ENCODE peak calls at places on chromosomes 16 and 17, in four cellular contexts. G is WERI-Rb-1; F is effector memory CD4-positive, alpha-beta T cell; D is testis. L is an unnamed sample.

GRCh38 chr16:48164907-48165715 is 9.3 kb upstream of the ABCC12 start:
- DNase-seq in F (peak; percentile 28), G (peak; percentile 71), D (peak; percentile 82), L (peak; percentile 45)

GRCh38 chr16:83233153-83233552 is 574.6 kb upstream of the HSBP1 start:
- DNase-seq in G (no peak), F (no peak), D (no peak), L (no peak)

GRCh38 chr16:89843409-89844350 is 15.4 kb downstream of the SPIRE2 start:
- DNase-seq in G (no peak), F (no peak), D (no peak), L (no peak)

GRCh38 chr16:51012396-51012795 is 138.7 kb downstream of the SALL1 start:
- DNase-seq in G (no peak), D (no peak), F (no peak), L (no peak)

GRCh38 chr16:79647586-79647985 is 47.0 kb upstream of the MAF start:
- DNase-seq in F (no peak), D (no peak), G (no peak), L (no peak)

GRCh38 chr17:58574025-58574424 is 59.6 kb upstream of the MTMR4 start:
- DNase-seq in D (no peak), G (no peak), F (no peak), L (no peak)

GRCh38 chr17:56661906-56662305 is 68.4 kb downstream of the NOG start:
- DNase-seq in D (no peak), G (no peak), F (no peak), L (no peak)

GRCh38 chr16:31700530-31701388 is 172.8 kb upstream of the ZNF267 start:
- DNase-seq in F (peak; percentile 76), G (peak; percentile 92), D (peak; percentile 96), L (peak; percentile 81)

GRCh38 chr17:10087333-10087732 is 111.1 kb downstream of the GAS7 start:
- DNase-seq in G (no peak), F (no peak), D (no peak), L (no peak)

GRCh38 chr17:1724869-1725641 is 551 bp downstream of the WDR81 start:
- DNase-seq in G (peak; percentile 43), D (no peak), F (no peak), L (no peak)

GRCh38 chr17:75625813-75626486 is 7.3 kb upstream of the SMIM5 start:
- DNase-seq in D (peak; percentile 40), G (peak; percentile 94), F (no peak), L (no peak)

GRCh38 chr16:80300876-80301275 is 239.9 kb upstream of the DYNLRB2 start:
- DNase-seq in G (no peak), F (no peak), D (no peak), L (no peak)

GRCh38 chr17:74745548-74746177 is 2.8 kb upstream of the NHERF1 start:
- DNase-seq in F (no peak), D (no peak), G (no peak), L (no peak)

GRCh38 chr16:84700518-84701277 is 898 bp downstream of the USP10 start:
- DNase-seq in F (peak; percentile 26), D (peak; percentile 24), G (no peak), L (no peak)

GRCh38 chr16:56933828-56934598 is 2.1 kb downstream of the HERPUD1 start:
- DNase-seq in G (no peak), F (no peak), D (no peak), L (no peak)

GRCh38 chr16:48101069-48101674 is 54.6 kb downstream of the ABCC12 start:
- DNase-seq in D (no peak), G (no peak), F (no peak), L (no peak)

GRCh38 chr17:42284566-42284965 is 3.7 kb upstream of the STAT5A start:
- DNase-seq in G (peak; percentile 35), F (no peak), D (peak; percentile 7), L (no peak)

GRCh38 chr16:369866-370436 is 387 bp downstream of the MRPL28 start:
- DNase-seq in D (no peak), F (no peak), G (no peak), L (no peak)

GRCh38 chr16:19757026-19757425 is 39.0 kb downstream of the IQCK start:
- DNase-seq in D (no peak), F (no peak), G (no peak), L (no peak)

GRCh38 chr17:75516255-75516618 is at the start of gene TSEN54:
- DNase-seq in F (peak; percentile 88), G (peak; percentile 99), D (peak; percentile 96), L (peak; percentile 93)

GRCh38 chr16:68257906-68258800 is 6.2 kb upstream of the SLC7A6 start:
- DNase-seq in F (no peak), G (no peak), D (no peak), L (no peak)

GRCh38 chr16:11060364-11060763 is 116.0 kb downstream of the CLEC16A start:
- DNase-seq in G (no peak), D (no peak), F (no peak), L (no peak)

GRCh38 chr17:82390015-82390859 is 18.7 kb downstream of the UTS2R start:
- DNase-seq in G (no peak), F (no peak), D (no peak), L (no peak)

GRCh38 chr17:55575058-55575606 is 63.9 kb upstream of the SMIM36 start:
- DNase-seq in F (no peak), G (no peak), D (no peak), L (no peak)
- H3K27ac ChIP-seq in F (no peak overlapping the region), G (no peak overlapping the region), D (no peak overlapping the region), L (peak overlapping the region; percentile 6)

GRCh38 chr16:6861136-6861535 is 471.5 kb upstream of the RBFOX1 start:
- DNase-seq in G (no peak), F (no peak), D (no peak), L (no peak)
- H3K4me3 ChIP-seq in G (no peak overlapping the region), F (no peak overlapping the region), D (no peak overlapping the region), L (no peak overlapping the region)

GRCh38 chr16:58472266-58472665 is 27.7 kb upstream of the NDRG4 start:
- DNase-seq in G (no peak), D (no peak), F (no peak), L (no peak)

GRCh38 chr16:58474296-58474695 is 25.6 kb upstream of the NDRG4 start:
- DNase-seq in D (no peak), G (no peak), F (no peak), L (no peak)

GRCh38 chr16:58472827-58473226 is 27.1 kb upstream of the NDRG4 start:
- DNase-seq in G (no peak), F (no peak), D (no peak), L (no peak)

GRCh38 chr16:58476791-58477190 is 23.2 kb upstream of the NDRG4 start:
- DNase-seq in G (no peak), F (no peak), D (no peak), L (no peak)

DNA sequence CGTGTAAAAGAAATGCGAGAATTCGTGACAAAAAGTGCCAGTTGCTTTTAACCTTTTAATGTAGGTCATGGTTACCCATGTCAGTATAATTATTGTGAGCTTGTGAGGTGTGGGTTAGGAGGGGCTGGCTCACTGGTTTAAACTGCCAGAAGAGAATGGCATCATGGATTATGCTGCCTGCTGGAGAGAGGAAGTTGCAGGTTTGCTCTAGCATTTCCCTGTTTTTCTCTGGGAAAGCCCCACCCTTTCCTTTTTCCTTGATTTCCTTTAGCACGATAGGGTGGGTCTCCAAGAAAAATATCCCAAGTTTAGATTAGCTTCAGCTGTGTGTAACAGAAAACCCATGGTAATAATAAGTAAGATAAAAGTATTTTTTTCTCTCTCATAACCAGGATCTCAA is 24.7 kb upstream of the NDRG4 start:
- DNase-seq in F (no peak), G (no peak), D (no peak), L (no peak)
- H3K27ac ChIP-seq in F (no peak overlapping the region), G (no peak overlapping the region), D (peak overlapping the region; percentile 36), L (no peak overlapping the region)

GRCh38 chr17:7228920-7229319 is 5.4 kb downstream of the DVL2 start:
- DNase-seq in G (no peak), F (no peak), D (no peak), L (no peak)

GRCh38 chr17:7234100-7235012 is at the start of gene DVL2:
- DNase-seq in D (peak; percentile 98), F (peak; percentile 90), G (peak; percentile 97), L (peak; percentile 93)

GRCh38 chr17:7229504-7229903 is 4.8 kb downstream of the DVL2 start:
- DNase-seq in D (no peak), F (no peak), G (no peak), L (no peak)

GRCh38 chr17:7233701-7234099 is 617 bp downstream of the DVL2 start:
- DNase-seq in D (no peak), F (no peak), G (peak; percentile 33), L (no peak)

GRCh38 chr17:7232114-7232513 is 2.2 kb downstream of the DVL2 start:
- DNase-seq in F (no peak), G (no peak), D (no peak), L (no peak)
- H3K4me3 ChIP-seq in F (no peak overlapping the region), G (peak overlapping the region; percentile 92), D (no peak overlapping the region), L (no peak overlapping the region)

GRCh38 chr17:36919407-36919968 is 17.8 kb upstream of the LHX1 start:
- DNase-seq in D (no peak), F (no peak), G (no peak), L (no peak)
- H3K27ac ChIP-seq in D (no peak overlapping the region), F (no peak overlapping the region), G (no peak overlapping the region), L (no peak overlapping the region)

GRCh38 chr16:67163164-67163902 is 1.2 kb upstream of the HSF4 start:
- DNase-seq in G (peak; percentile 79), D (peak; percentile 83), F (no peak), L (no peak)

GRCh38 chr16:67165121-67166034 is 833 bp downstream of the HSF4 start:
- DNase-seq in D (no peak), G (no peak), F (no peak), L (no peak)

GRCh38 chr16:67166035-67166882 is 1.7 kb downstream of the HSF4 start:
- DNase-seq in D (no peak), G (no peak), F (no peak), L (no peak)

GRCh38 chr16:67163903-67164558 is 514 bp upstream of the HSF4 start:
- DNase-seq in D (no peak), G (no peak), F (no peak), L (no peak)

GRCh38 chr16:67164599-67165061 is at the start of gene HSF4:
- DNase-seq in G (no peak), F (no peak), D (peak; percentile 64), L (no peak)
- H3K4me3 ChIP-seq in G (peak within 1 kb of the TSS; percentile 59), F (peak within 1 kb of the TSS; percentile 44), D (peak within 1 kb of the TSS; percentile 33), L (peak within 1 kb of the TSS; percentile 32)

GRCh38 chr17:45319239-45319703 is 2.5 kb upstream of the MAP3K14 start:
- DNase-seq in F (no peak), G (no peak), D (no peak), L (no peak)
- H3K27ac ChIP-seq in F (no peak overlapping the region), G (no peak overlapping the region), D (no peak overlapping the region), L (no peak overlapping the region)

GRCh38 chr17:69577098-69577497 is 162.6 kb downstream of the MAP2K6 start:
- DNase-seq in D (no peak), F (no peak), G (no peak), L (no peak)

GRCh38 chr17:69572747-69573146 is 158.2 kb downstream of the MAP2K6 start:
- DNase-seq in D (no peak), G (no peak), F (no peak), L (no peak)

GRCh38 chr17:69573396-69573795 is 158.9 kb downstream of the MAP2K6 start:
- DNase-seq in D (no peak), F (no peak), G (no peak), L (no peak)

GRCh38 chr17:69575346-69575761 is 160.9 kb downstream of the MAP2K6 start:
- DNase-seq in G (peak; percentile 11), D (no peak), F (no peak), L (no peak)

GRCh38 chr17:69574257-69575197 is 160.0 kb downstream of the MAP2K6 start:
- DNase-seq in G (no peak), F (no peak), D (no peak), L (no peak)
- H3K4me3 ChIP-seq in G (no peak overlapping the region), F (no peak overlapping the region), D (no peak overlapping the region), L (no peak overlapping the region)

L was measured in CD8-positive, alpha-beta memory T cell.